ENCODE peak calls at places on chromosomes 3 and 15, in eight cellular contexts. One of them, this sample, is unnamed.

GRCh38 chr3:27319847-27320526 is 49.2 kb downstream of the NEK10 start:
- DNase-seq in MCF 10A: no peak
- DNase-seq in naive B cell: no peak
- DNase-seq in heart right ventricle: no peak
- DNase-seq in NCI-H2081 treated with DMSO at 0.1 percent for 48 hours: no peak
- DNase-seq in T-helper 17 cell: no peak
- DNase-seq in anterior cingulate cortex: no peak
- DNase-seq in ACHN: no peak
- DNase-seq in this sample: no peak

GRCh38 chr15:101135532-101136166 is 116.2 kb downstream of the CHSY1 start:
- DNase-seq in anterior cingulate cortex: no peak
- DNase-seq in heart right ventricle: no peak
- DNase-seq in naive B cell: peak; percentile 41
- DNase-seq in ACHN: no peak
- DNase-seq in NCI-H2081 treated with DMSO at 0.1 percent for 48 hours: no peak
- DNase-seq in T-helper 17 cell: no peak
- DNase-seq in MCF 10A: no peak
- DNase-seq in this sample: no peak

GRCh38 chr15:72796515-72797337 is 13.2 kb upstream of the ADPGK start:
- DNase-seq in heart right ventricle: peak; percentile 54
- DNase-seq in anterior cingulate cortex: peak; percentile 23
- DNase-seq in T-helper 17 cell: peak; percentile 35
- DNase-seq in naive B cell: peak; percentile 29
- DNase-seq in NCI-H2081 treated with DMSO at 0.1 percent for 48 hours: no peak
- DNase-seq in ACHN: peak; percentile 53
- DNase-seq in MCF 10A: peak; percentile 33
- DNase-seq in this sample: no peak

GRCh38 chr3:111738238-111738637 is 120.8 kb upstream of the PHLDB2 start:
- DNase-seq in naive B cell: no peak
- DNase-seq in heart right ventricle: no peak
- DNase-seq in NCI-H2081 treated with DMSO at 0.1 percent for 48 hours: no peak
- DNase-seq in ACHN: no peak
- DNase-seq in anterior cingulate cortex: no peak
- DNase-seq in T-helper 17 cell: no peak
- DNase-seq in MCF 10A: no peak
- DNase-seq in this sample: no peak

GRCh38 chr15:52870015-52870414 is 79.9 kb upstream of the ONECUT1 start:
- DNase-seq in MCF 10A: peak; percentile 28
- DNase-seq in NCI-H2081 treated with DMSO at 0.1 percent for 48 hours: no peak
- DNase-seq in anterior cingulate cortex: no peak
- DNase-seq in heart right ventricle: no peak
- DNase-seq in naive B cell: no peak
- DNase-seq in T-helper 17 cell: no peak
- DNase-seq in ACHN: no peak
- DNase-seq in this sample: no peak

GRCh38 chr3:11720220-11721113 is 76.8 kb upstream of the VGLL4 start:
- DNase-seq in naive B cell: peak; percentile 51
- DNase-seq in MCF 10A: peak; percentile 76
- DNase-seq in T-helper 17 cell: peak; percentile 31
- DNase-seq in ACHN: peak; percentile 79
- DNase-seq in anterior cingulate cortex: peak; percentile 22
- DNase-seq in heart right ventricle: peak; percentile 65
- DNase-seq in NCI-H2081 treated with DMSO at 0.1 percent for 48 hours: no peak
- DNase-seq in this sample: no peak

GRCh38 chr3:8278448-8278847 is 223.2 kb upstream of the LMCD1 start:
- DNase-seq in anterior cingulate cortex: no peak
- DNase-seq in MCF 10A: peak; percentile 9
- DNase-seq in ACHN: no peak
- DNase-seq in heart right ventricle: no peak
- DNase-seq in T-helper 17 cell: no peak
- DNase-seq in naive B cell: no peak
- DNase-seq in NCI-H2081 treated with DMSO at 0.1 percent for 48 hours: no peak
- DNase-seq in this sample: no peak

GRCh38 chr15:25169318-25169717 is 214.5 kb downstream of the SNRPN start:
- DNase-seq in heart right ventricle: peak; percentile 3
- DNase-seq in ACHN: no peak
- DNase-seq in anterior cingulate cortex: no peak
- DNase-seq in T-helper 17 cell: no peak
- DNase-seq in naive B cell: no peak
- DNase-seq in NCI-H2081 treated with DMSO at 0.1 percent for 48 hours: no peak
- DNase-seq in MCF 10A: no peak
- DNase-seq in this sample: no peak

GRCh38 chr3:14425574-14426304 is 23.3 kb downstream of the SLC6A6 start:
- DNase-seq in MCF 10A: no peak
- DNase-seq in naive B cell: peak; percentile 56
- DNase-seq in T-helper 17 cell: no peak
- DNase-seq in anterior cingulate cortex: no peak
- DNase-seq in NCI-H2081 treated with DMSO at 0.1 percent for 48 hours: no peak
- DNase-seq in heart right ventricle: no peak
- DNase-seq in ACHN: no peak
- DNase-seq in this sample: no peak

GRCh38 chr3:150090006-150090405 is 119.3 kb upstream of the PFN2 start:
- DNase-seq in MCF 10A: no peak
- DNase-seq in NCI-H2081 treated with DMSO at 0.1 percent for 48 hours: no peak
- DNase-seq in naive B cell: no peak
- DNase-seq in anterior cingulate cortex: no peak
- DNase-seq in heart right ventricle: no peak
- DNase-seq in ACHN: no peak
- DNase-seq in T-helper 17 cell: no peak
- DNase-seq in this sample: no peak

GRCh38 chr15:57017024-57017423 is 98.6 kb downstream of the TCF12 start:
- DNase-seq in ACHN: peak; percentile 27
- DNase-seq in T-helper 17 cell: no peak
- DNase-seq in anterior cingulate cortex: no peak
- DNase-seq in NCI-H2081 treated with DMSO at 0.1 percent for 48 hours: no peak
- DNase-seq in heart right ventricle: no peak
- DNase-seq in MCF 10A: peak; percentile 33
- DNase-seq in naive B cell: no peak
- DNase-seq in this sample: no peak

GRCh38 chr15:41233367-41233771 is 2.3 kb downstream of the CHP1 start:
- DNase-seq in ACHN: peak; percentile 8
- DNase-seq in heart right ventricle: no peak
- DNase-seq in naive B cell: no peak
- DNase-seq in NCI-H2081 treated with DMSO at 0.1 percent for 48 hours: no peak
- DNase-seq in T-helper 17 cell: no peak
- DNase-seq in anterior cingulate cortex: no peak
- DNase-seq in MCF 10A: peak; percentile 66
- DNase-seq in this sample: peak; percentile 53

GRCh38 chr3:61078016-61078415 is 173.2 kb downstream of the FHIT start:
- DNase-seq in anterior cingulate cortex: no peak
- DNase-seq in T-helper 17 cell: no peak
- DNase-seq in heart right ventricle: no peak
- DNase-seq in ACHN: no peak
- DNase-seq in MCF 10A: no peak
- DNase-seq in naive B cell: no peak
- DNase-seq in NCI-H2081 treated with DMSO at 0.1 percent for 48 hours: no peak
- DNase-seq in this sample: no peak

GRCh38 chr15:31758126-31758525 is 272.2 kb upstream of the CHRNA7 start:
- DNase-seq in ACHN: no peak
- DNase-seq in MCF 10A: peak; percentile 84
- DNase-seq in naive B cell: no peak
- DNase-seq in heart right ventricle: peak; percentile 64
- DNase-seq in anterior cingulate cortex: peak; percentile 34
- DNase-seq in NCI-H2081 treated with DMSO at 0.1 percent for 48 hours: peak; percentile 11
- DNase-seq in T-helper 17 cell: no peak
- DNase-seq in this sample: peak; percentile 28

GRCh38 chr3:132445812-132446211 is 28.5 kb downstream of the DNAJC13 start:
- DNase-seq in anterior cingulate cortex: no peak
- DNase-seq in heart right ventricle: no peak
- DNase-seq in MCF 10A: peak; percentile 92
- DNase-seq in ACHN: no peak
- DNase-seq in T-helper 17 cell: no peak
- DNase-seq in naive B cell: no peak
- DNase-seq in NCI-H2081 treated with DMSO at 0.1 percent for 48 hours: no peak
- DNase-seq in this sample: peak; percentile 73